ENCODE peak calls at places on chromosomes 12 and 14, in four cellular contexts. K is foreskin keratinocyte, D is HFF-Myc, O is HTR-8/SVneo. M is an unnamed sample.

GRCh38 chr12:27821259-27821973 is 41.4 kb upstream of the MANSC4 start:
- DNase-seq in K (peak), D (peak), O (peak), M (peak)

GRCh38 chr14:32986791-32987545 is 48.3 kb downstream of the NPAS3 start:
- DNase-seq in K (no peak), D (no peak), O (peak), M (no peak)

GRCh38 chr12:55683676-55684075 is 24.0 kb downstream of the ITGA7 start:
- DNase-seq in K (no peak), D (no peak), O (no peak), M (no peak)

GRCh38 chr14:64541971-64542838 is 1.7 kb downstream of the HSPA2 start:
- DNase-seq in K (no peak), D (no peak), O (no peak), M (no peak)

GRCh38 chr12:94099191-94099983 is 49.0 kb upstream of the PLXNC1 start:
- DNase-seq in K (peak), D (no peak), O (peak), M (peak)

GRCh38 chr14:103133213-103134140 is 10.2 kb downstream of the TNFAIP2 start:
- DNase-seq in K (no peak), D (no peak), O (no peak), M (no peak)

GRCh38 chr12:89345830-89346740 is 6.2 kb downstream of the DUSP6 start:
- DNase-seq in K (peak), D (peak), O (no peak), M (peak)

GRCh38 chr12:56260380-56260779 is 2.2 kb upstream of the ANKRD52 start:
- DNase-seq in K (no peak), D (no peak), O (no peak), M (no peak)

GRCh38 chr14:64279719-64280668 is 14.2 kb downstream of the ESR2 start:
- DNase-seq in K (no peak), D (no peak), O (no peak), M (no peak)

GRCh38 chr12:122489038-122489437 is 11.7 kb downstream of the ZCCHC8 start:
- DNase-seq in K (no peak), D (no peak), O (no peak), M (no peak)

GRCh38 chr12:121503395-121503794 is 77.4 kb downstream of the KDM2B start:
- DNase-seq in K (no peak), D (no peak), O (no peak), M (no peak)

GRCh38 chr12:26119391-26119981 is 5.4 kb downstream of the BHLHE41 start:
- DNase-seq in K (no peak), D (no peak), O (no peak), M (peak)

GRCh38 chr14:96120941-96121340 is 81.8 kb downstream of the C14orf132 start:
- DNase-seq in K (no peak), D (no peak), O (no peak), M (no peak)

GRCh38 chr14:73254247-73255004 is 17.1 kb downstream of the PAPLN start:
- DNase-seq in K (no peak), D (no peak), O (no peak), M (no peak)

GRCh38 chr12:46475972-46476645 is 103.5 kb upstream of the SLC38A2 start:
- DNase-seq in K (no peak), D (no peak), O (no peak), M (no peak)

GRCh38 chr12:6823161-6824084 is 1.8 kb downstream of the GPR162 start:
- DNase-seq in K (no peak), D (no peak), O (no peak), M (no peak)

GRCh38 chr12:69419701-69420100 is 50.5 kb upstream of the FRS2 start:
- DNase-seq in K (no peak), D (no peak), O (no peak), M (no peak)

GRCh38 chr14:59055439-59056045 is 132.9 kb upstream of the DAAM1 start:
- DNase-seq in K (no peak), D (peak), O (peak), M (peak)

GRCh38 chr14:104551851-104552737 is 27.5 kb upstream of the C14orf180 start:
- DNase-seq in K (no peak), D (no peak), O (no peak), M (no peak)

GRCh38 chr12:100208834-100209233 is 8.2 kb downstream of the ACTR6 start:
- DNase-seq in K (no peak), D (no peak), O (no peak), M (no peak)

GRCh38 chr14:104973215-104974145 is 4.7 kb downstream of the AHNAK2 start:
- DNase-seq in K (peak), D (peak), O (peak), M (no peak)

GRCh38 chr14:96079066-96079465 is 39.9 kb downstream of the C14orf132 start:
- DNase-seq in K (no peak), D (no peak), O (no peak), M (no peak)

GRCh38 chr14:68596701-68597100 is 196.2 kb downstream of the ZFP36L1 start:
- DNase-seq in K (no peak), D (no peak), O (no peak), M (no peak)

GRCh38 chr14:105925615-105926414 is 399.4 kb downstream of the TMEM121 start:
- DNase-seq in K (no peak), D (no peak), O (no peak), M (no peak)

GRCh38 chr12:127926004-127926403 is 341.0 kb upstream of the TMEM132C start:
- DNase-seq in K (no peak), D (no peak), O (peak), M (no peak)

GRCh38 chr12:58349161-58349560 is 407.8 kb downstream of the ATP23 start:
- DNase-seq in K (no peak), D (no peak), O (no peak), M (no peak)

GRCh38 chr14:53519137-53519536 is 366.0 kb upstream of the DDHD1 start:
- DNase-seq in K (no peak), D (no peak), O (no peak), M (no peak)

GRCh38 chr12:68919581-68920239 is 13.3 kb downstream of the CPM start:
- DNase-seq in K (no peak), D (no peak), O (no peak), M (no peak)

GRCh38 chr14:47200740-47201139 is 474.7 kb downstream of the MDGA2 start:
- DNase-seq in K (no peak), D (no peak), O (no peak), M (no peak)

GRCh38 chr14:105072381-105072861 is 7.2 kb upstream of the GPR132 start:
- DNase-seq in K (no peak), D (no peak), O (no peak), M (no peak)

GRCh38 chr12:32918890-32919791 is 22.6 kb upstream of the PKP2 start:
- DNase-seq in K (peak), D (no peak), O (peak), M (peak)